ENCODE peak calls at places on chromosomes 13 and 19, in eight cellular contexts. One of them, this sample, is unnamed.

GRCh38 chr19:34382471-34382870 is 17.5 kb downstream of the GPI start:
- DNase-seq in heart right ventricle: no peak
- DNase-seq in colonic mucosa: no peak
- DNase-seq in cardiac fibroblast: no peak
- DNase-seq in fibroblast of pulmonary artery: no peak
- DNase-seq in AG09309: no peak
- DNase-seq in choroid plexus epithelial cell: no peak
- DNase-seq in hepatocyte: no peak
- DNase-seq in this sample: no peak

GRCh38 chr13:43846496-43846895 is 33.0 kb downstream of the CCDC122 start:
- DNase-seq in hepatocyte: no peak
- DNase-seq in AG09309: no peak
- DNase-seq in fibroblast of pulmonary artery: peak
- DNase-seq in choroid plexus epithelial cell: peak
- DNase-seq in colonic mucosa: no peak
- DNase-seq in cardiac fibroblast: peak
- DNase-seq in heart right ventricle: no peak
- DNase-seq in this sample: peak

GRCh38 chr13:33057019-33057785 is 41.0 kb downstream of the KL start:
- DNase-seq in choroid plexus epithelial cell: peak
- DNase-seq in AG09309: no peak
- DNase-seq in fibroblast of pulmonary artery: peak
- DNase-seq in colonic mucosa: no peak
- DNase-seq in cardiac fibroblast: peak
- DNase-seq in hepatocyte: no peak
- DNase-seq in heart right ventricle: no peak
- DNase-seq in this sample: peak

GRCh38 chr19:4034048-4035017 is 26.8 kb downstream of the PIAS4 start:
- DNase-seq in heart right ventricle: no peak
- DNase-seq in hepatocyte: no peak
- DNase-seq in colonic mucosa: no peak
- DNase-seq in fibroblast of pulmonary artery: no peak
- DNase-seq in cardiac fibroblast: no peak
- DNase-seq in choroid plexus epithelial cell: no peak
- DNase-seq in AG09309: no peak
- DNase-seq in this sample: no peak

GRCh38 chr19:52102782-52103181 is 7.2 kb upstream of the ZNF841 start:
- DNase-seq in heart right ventricle: no peak
- DNase-seq in fibroblast of pulmonary artery: no peak
- DNase-seq in cardiac fibroblast: no peak
- DNase-seq in AG09309: no peak
- DNase-seq in colonic mucosa: no peak
- DNase-seq in hepatocyte: no peak
- DNase-seq in choroid plexus epithelial cell: no peak
- DNase-seq in this sample: no peak

GRCh38 chr13:112931028-112931934 is 37.7 kb upstream of the MCF2L start:
- DNase-seq in colonic mucosa: peak
- DNase-seq in fibroblast of pulmonary artery: peak
- DNase-seq in AG09309: peak
- DNase-seq in heart right ventricle: no peak
- DNase-seq in hepatocyte: peak
- DNase-seq in choroid plexus epithelial cell: peak
- DNase-seq in cardiac fibroblast: peak
- DNase-seq in this sample: peak

GRCh38 chr19:3576696-3577443 is 4.1 kb downstream of the HMG20B start:
- DNase-seq in fibroblast of pulmonary artery: peak
- DNase-seq in choroid plexus epithelial cell: peak
- DNase-seq in heart right ventricle: peak
- DNase-seq in colonic mucosa: peak
- DNase-seq in cardiac fibroblast: peak
- DNase-seq in AG09309: no peak
- DNase-seq in hepatocyte: peak
- DNase-seq in this sample: peak

GRCh38 chr13:113305208-113305607 is 8.2 kb downstream of the LAMP1 start:
- DNase-seq in cardiac fibroblast: peak
- DNase-seq in heart right ventricle: no peak
- DNase-seq in hepatocyte: no peak
- DNase-seq in colonic mucosa: no peak
- DNase-seq in fibroblast of pulmonary artery: no peak
- DNase-seq in AG09309: peak
- DNase-seq in choroid plexus epithelial cell: peak
- DNase-seq in this sample: peak

GRCh38 chr19:50695251-50696064 is 24.1 kb downstream of the SHANK1 start:
- DNase-seq in heart right ventricle: no peak
- DNase-seq in colonic mucosa: no peak
- DNase-seq in cardiac fibroblast: no peak
- DNase-seq in choroid plexus epithelial cell: no peak
- DNase-seq in fibroblast of pulmonary artery: peak
- DNase-seq in AG09309: no peak
- DNase-seq in hepatocyte: peak
- DNase-seq in this sample: no peak

DNA sequence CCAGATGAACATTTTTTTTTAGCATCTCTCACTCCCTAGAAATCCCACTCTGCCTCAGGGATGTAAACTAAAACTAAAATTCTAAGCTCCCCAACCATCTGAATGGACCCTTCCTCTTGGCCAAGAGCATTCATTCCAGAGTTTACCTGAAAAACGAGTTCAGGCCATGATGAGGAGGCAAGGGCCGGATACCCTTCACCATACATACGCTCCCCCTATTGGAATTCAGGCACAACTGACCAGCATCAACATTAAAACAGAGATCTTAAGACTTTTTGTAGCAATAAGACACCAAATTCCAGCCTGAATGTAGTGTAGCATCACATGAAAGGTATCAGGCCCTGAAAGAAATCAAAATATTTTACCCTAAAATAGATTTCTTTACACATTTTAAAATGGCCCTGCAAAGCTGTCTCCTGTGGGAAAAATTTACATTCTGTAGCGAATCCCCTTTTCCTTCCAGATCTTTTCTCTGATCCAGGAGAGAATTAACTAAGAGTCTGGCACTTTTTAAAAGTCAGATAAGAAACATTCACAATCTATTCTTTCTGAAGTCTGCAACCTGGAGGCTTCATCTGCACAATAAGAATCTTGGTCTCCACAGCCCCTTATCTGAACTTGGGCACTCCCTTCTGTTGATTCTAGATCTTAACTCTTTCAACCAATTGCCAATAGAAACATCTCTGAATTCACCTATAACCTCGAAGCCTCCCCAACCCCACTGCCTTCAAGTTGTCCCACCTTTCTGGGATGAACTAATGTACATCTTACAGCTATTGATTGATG is 888.5 kb downstream of the UQCRFS1 start:
- DNase-seq in cardiac fibroblast: no peak
- DNase-seq in choroid plexus epithelial cell: peak
- DNase-seq in hepatocyte: no peak
- DNase-seq in colonic mucosa: no peak
- DNase-seq in AG09309: no peak
- DNase-seq in heart right ventricle: no peak
- DNase-seq in fibroblast of pulmonary artery: no peak
- DNase-seq in this sample: no peak
- TF ChIP-seq CTCF in cardiac fibroblast: no peak
- TF ChIP-seq CTCF in choroid plexus epithelial cell: peak
- TF ChIP-seq CTCF in hepatocyte: peak
- TF ChIP-seq CTCF in colonic mucosa: no peak
- TF ChIP-seq CTCF in AG09309: no peak
- TF ChIP-seq CTCF in heart right ventricle: no peak
- TF ChIP-seq CTCF in fibroblast of pulmonary artery: peak
- TF ChIP-seq CTCF in this sample: no peak

DNA sequence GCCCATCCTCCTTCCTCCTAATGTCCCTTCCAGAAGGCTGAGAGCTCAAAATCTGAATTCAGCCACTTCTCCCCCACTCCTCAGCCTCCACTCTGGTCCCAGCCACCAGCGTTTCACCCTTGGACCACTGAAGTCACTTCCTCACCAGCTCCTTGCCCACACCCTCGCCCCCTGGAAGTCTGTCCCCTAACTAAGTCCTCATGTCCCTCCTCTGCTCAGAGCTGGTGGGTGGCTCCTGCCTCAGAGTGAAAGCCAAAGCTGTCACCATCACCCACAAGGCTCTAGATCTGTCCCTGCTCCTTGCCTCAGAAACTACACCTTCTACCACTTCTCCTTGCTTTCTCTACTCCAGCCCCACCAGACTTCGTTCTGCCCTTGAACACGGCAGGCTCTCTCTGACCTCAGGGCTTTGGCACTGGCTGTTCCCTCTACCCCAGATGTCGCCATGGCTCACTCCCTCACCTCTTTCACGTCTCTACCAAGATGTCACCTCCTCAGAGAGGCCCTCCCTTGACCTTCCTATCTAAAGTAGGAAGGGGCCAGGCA is 1.7 kb downstream of the ERCC1 start:
- DNase-seq in colonic mucosa: no peak
- DNase-seq in AG09309: no peak
- DNase-seq in cardiac fibroblast: no peak
- DNase-seq in heart right ventricle: no peak
- DNase-seq in choroid plexus epithelial cell: no peak
- DNase-seq in fibroblast of pulmonary artery: no peak
- DNase-seq in hepatocyte: no peak
- DNase-seq in this sample: no peak
- H3K4me3 ChIP-seq in colonic mucosa: no peak
- H3K4me3 ChIP-seq in AG09309: no peak
- H3K4me3 ChIP-seq in cardiac fibroblast: peak
- H3K4me3 ChIP-seq in heart right ventricle: no peak
- H3K4me3 ChIP-seq in choroid plexus epithelial cell: peak
- H3K4me3 ChIP-seq in fibroblast of pulmonary artery: no peak
- H3K4me3 ChIP-seq in hepatocyte: no peak
- H3K4me3 ChIP-seq in this sample: no peak

GRCh38 chr19:19139876-19140229 is 1.6 kb upstream of the TMEM161A start:
- DNase-seq in AG09309: no peak
- DNase-seq in fibroblast of pulmonary artery: no peak
- DNase-seq in heart right ventricle: no peak
- DNase-seq in cardiac fibroblast: no peak
- DNase-seq in hepatocyte: no peak
- DNase-seq in choroid plexus epithelial cell: no peak
- DNase-seq in colonic mucosa: no peak
- DNase-seq in this sample: no peak
- TF ChIP-seq CTCF in AG09309: no peak
- TF ChIP-seq CTCF in fibroblast of pulmonary artery: no peak
- TF ChIP-seq CTCF in heart right ventricle: no peak
- TF ChIP-seq CTCF in cardiac fibroblast: no peak
- TF ChIP-seq CTCF in hepatocyte: no peak
- TF ChIP-seq CTCF in choroid plexus epithelial cell: no peak
- TF ChIP-seq CTCF in colonic mucosa: no peak
- TF ChIP-seq CTCF in this sample: no peak

GRCh38 chr19:42313840-42314755 is 989 bp downstream of the TMEM145 start:
- DNase-seq in cardiac fibroblast: no peak
- DNase-seq in choroid plexus epithelial cell: no peak
- DNase-seq in fibroblast of pulmonary artery: no peak
- DNase-seq in colonic mucosa: no peak
- DNase-seq in hepatocyte: no peak
- DNase-seq in heart right ventricle: no peak
- DNase-seq in AG09309: no peak
- DNase-seq in this sample: no peak
- H3K4me3 ChIP-seq in cardiac fibroblast: no peak
- H3K4me3 ChIP-seq in choroid plexus epithelial cell: no peak
- H3K4me3 ChIP-seq in fibroblast of pulmonary artery: no peak
- H3K4me3 ChIP-seq in colonic mucosa: no peak
- H3K4me3 ChIP-seq in hepatocyte: no peak
- H3K4me3 ChIP-seq in heart right ventricle: peak
- H3K4me3 ChIP-seq in AG09309: no peak
- H3K4me3 ChIP-seq in this sample: no peak